ENCODE peak calls at places on chromosomes 2 and 18, in eight cellular contexts. Q is endodermal cell, B is heart left ventricle, H is heart right ventricle, L is fibroblast of lung, Y is right lobe of liver, E is GM23338, G is endothelial cell of umbilical vein. J is an unnamed sample.

GRCh38 chr2:106843001-106843909 is 42.7 kb downstream of the ST6GAL2 start:
- DNase-seq in G (no peak), Q (no peak), H (no peak), B (no peak), L (no peak), E (no peak), Y (no peak), J (no peak)

GRCh38 chr2:199861116-199861774 is 10.3 kb upstream of the FTCDNL1 start:
- DNase-seq in H (no peak), G (peak; percentile 27), B (no peak), E (peak; percentile 49), Y (no peak), L (peak; percentile 63), Q (no peak), J (no peak)

GRCh38 chr2:157897106-157897971 is 21.2 kb upstream of the ACVR1 start:
- DNase-seq in H (no peak), L (no peak), Y (no peak), G (no peak), E (no peak), Q (no peak), B (no peak), J (no peak)

GRCh38 chr2:65164379-65165023 is 34.6 kb upstream of the RAB1A start:
- DNase-seq in B (no peak), Y (no peak), E (no peak), Q (no peak), G (no peak), L (no peak), H (peak; percentile 48), J (no peak)

GRCh38 chr2:202822411-202822810 is 49.2 kb downstream of the ICA1L start:
- DNase-seq in Q (no peak), E (no peak), L (peak; percentile 28), Y (no peak), B (no peak), H (no peak), G (no peak), J (no peak)

GRCh38 chr2:3238951-3239841 is 138.4 kb downstream of the EIPR1 start:
- DNase-seq in L (no peak), G (no peak), H (no peak), E (no peak), B (no peak), Y (no peak), Q (no peak), J (no peak)

GRCh38 chr2:13583609-13584008 is 866.9 kb downstream of the TRIB2 start:
- DNase-seq in Y (no peak), B (no peak), Q (no peak), L (peak; percentile 10), H (no peak), G (no peak), E (no peak), J (no peak)

GRCh38 chr18:65990944-65991708 is 240.3 kb downstream of the CDH7 start:
- DNase-seq in B (no peak), Q (no peak), G (no peak), E (no peak), Y (no peak), L (no peak), H (no peak), J (no peak)

GRCh38 chr2:85089464-85090072 is 43.6 kb upstream of the TCF7L1 start:
- DNase-seq in E (peak; percentile 30), L (no peak), G (no peak), B (no peak), Q (peak; percentile 54), Y (no peak), H (no peak), J (no peak)

GRCh38 chr2:176464886-176465564 is 195.8 kb downstream of the MTX2 start:
- DNase-seq in H (no peak), E (no peak), Y (no peak), G (no peak), L (no peak), B (no peak), Q (peak; percentile 54), J (no peak)
- H3K4me3 ChIP-seq in H (no peak overlapping the region), E (no peak overlapping the region), Y (no peak overlapping the region), G (no peak overlapping the region), L (no peak overlapping the region), B (no peak overlapping the region), Q (no peak overlapping the region), J (no peak overlapping the region)

GRCh38 chr2:133421516-133422324 is 146.5 kb downstream of the NCKAP5 start:
- DNase-seq in Y (peak; percentile 33), Q (peak; percentile 68), H (peak; percentile 35), E (peak; percentile 12), L (peak; percentile 37), B (no peak), G (no peak), J (peak; percentile 45)
- TF ChIP-seq CTCF in Y (peak; percentile 2), Q (peak; percentile 33), H (no peak), E (peak; percentile 16), L (no peak), B (no peak), G (no peak), J (no peak)

DNA sequence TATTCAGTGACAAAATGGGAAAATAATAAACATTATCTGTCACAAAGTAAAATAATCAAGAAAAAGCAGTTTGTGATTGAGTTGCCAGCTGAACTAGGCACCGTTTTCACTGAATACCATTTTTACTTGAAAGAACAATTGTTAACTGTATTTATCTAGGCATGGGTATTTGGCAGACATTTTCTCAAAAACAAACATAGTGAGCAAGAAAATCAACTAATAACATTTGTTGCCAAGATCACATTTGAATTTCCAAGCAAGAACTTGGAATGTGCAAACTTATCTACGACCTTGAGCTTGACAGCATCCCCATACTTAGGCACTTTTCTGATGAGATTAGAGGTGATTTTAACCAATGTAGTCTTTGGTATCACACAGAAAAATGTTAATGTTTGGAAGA is 16.7 kb downstream of the SS18 start:
- DNase-seq in E (no peak), G (peak; percentile 32), Q (no peak), L (no peak), B (no peak), Y (no peak), H (no peak), J (no peak)
- H3K36me3 ChIP-seq in E (peaks cover 2% of the 10 kb centered on the region), G (peaks cover 16% of the 10 kb centered on the region), Q (peaks cover 95% of the 10 kb centered on the region), L (peaks cover 7% of the 10 kb centered on the region), B (peaks cover 90% of the 10 kb centered on the region), Y (peaks cover 10% of the 10 kb centered on the region), H (no peaks in the 10 kb centered on the region), J (no peaks in the 10 kb centered on the region)

DNA sequence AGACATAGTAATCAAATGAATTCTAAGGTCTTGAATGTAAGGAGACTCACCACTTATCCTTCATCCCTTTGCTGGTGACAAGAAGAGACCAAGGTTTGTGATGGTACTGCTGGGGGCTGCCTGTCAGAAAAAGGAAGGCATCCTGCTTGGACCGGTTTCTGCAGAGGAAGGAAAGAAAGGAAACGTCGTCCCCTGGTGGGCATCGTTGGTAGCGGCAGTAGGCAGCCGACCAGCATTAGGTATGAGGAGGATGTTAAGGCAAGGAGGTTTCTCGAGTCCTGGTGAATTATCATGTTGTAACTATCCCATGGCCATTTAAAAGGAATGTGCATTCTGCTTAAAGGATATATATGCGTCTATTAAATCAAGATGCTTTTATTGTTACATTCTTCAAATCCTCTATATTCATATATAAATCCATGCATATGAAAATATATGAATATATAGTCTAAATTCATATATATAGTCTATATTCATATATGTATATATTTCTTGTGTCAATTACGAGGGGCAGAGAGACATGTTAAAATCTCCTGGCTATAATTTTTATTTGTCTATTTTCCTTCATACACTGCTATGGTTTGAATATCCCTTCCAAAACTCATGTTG is 94.4 kb upstream of the TGFA start:
- DNase-seq in Q (peak; percentile 97), G (peak; percentile 77), H (peak; percentile 41), B (no peak), Y (peak; percentile 64), E (peak; percentile 91), L (peak; percentile 47), J (peak; percentile 85)
- H3K4me3 ChIP-seq in Q (no peak overlapping the region), G (no peak overlapping the region), H (no peak overlapping the region), B (no peak overlapping the region), Y (no peak overlapping the region), E (no peak overlapping the region), L (no peak overlapping the region), J (no peak overlapping the region)

J was measured in mucosa of descending colon.